ENCODE peak calls at places on chromosomes 16 and 17, in four cellular contexts. One of them, this sample, is unnamed.

GRCh38 chr16:19393226-19394074 is 24.2 kb upstream of the TMC5 start:
- DNase-seq in NB4: no peak
- DNase-seq in choroid plexus epithelial cell: no peak
- DNase-seq in progenitor cell of endocrine pancreas: no peak
- DNase-seq in this sample: peak

GRCh38 chr17:74114881-74115470 is 88.5 kb upstream of the RPL38 start:
- DNase-seq in progenitor cell of endocrine pancreas: no peak
- DNase-seq in choroid plexus epithelial cell: no peak
- DNase-seq in NB4: no peak
- DNase-seq in this sample: no peak

GRCh38 chr17:68101992-68102758 is 66.6 kb downstream of the KPNA2 start:
- DNase-seq in choroid plexus epithelial cell: peak
- DNase-seq in progenitor cell of endocrine pancreas: no peak
- DNase-seq in NB4: peak
- DNase-seq in this sample: peak

GRCh38 chr17:46727572-46728348 is 90.7 kb downstream of the WNT3 start:
- DNase-seq in NB4: no peak
- DNase-seq in progenitor cell of endocrine pancreas: no peak
- DNase-seq in choroid plexus epithelial cell: peak
- DNase-seq in this sample: no peak

GRCh38 chr16:88649924-88650748 is 717 bp downstream of the CYBA start:
- DNase-seq in choroid plexus epithelial cell: peak
- DNase-seq in progenitor cell of endocrine pancreas: no peak
- DNase-seq in NB4: peak
- DNase-seq in this sample: no peak

GRCh38 chr17:73203788-73204479 is 11.1 kb downstream of the COG1 start:
- DNase-seq in progenitor cell of endocrine pancreas: no peak
- DNase-seq in NB4: no peak
- DNase-seq in choroid plexus epithelial cell: no peak
- DNase-seq in this sample: no peak

GRCh38 chr16:67697813-67698212 is 21.3 kb downstream of the GFOD2 start:
- DNase-seq in choroid plexus epithelial cell: no peak
- DNase-seq in progenitor cell of endocrine pancreas: no peak
- DNase-seq in NB4: no peak
- DNase-seq in this sample: no peak

GRCh38 chr17:58362368-58363014 is 10.5 kb upstream of the SUPT4H1 start:
- DNase-seq in progenitor cell of endocrine pancreas: no peak
- DNase-seq in choroid plexus epithelial cell: no peak
- DNase-seq in NB4: no peak
- DNase-seq in this sample: no peak

GRCh38 chr17:48577330-48577945 is 712 bp downstream of the HOXB4 start:
- DNase-seq in NB4: no peak
- DNase-seq in choroid plexus epithelial cell: no peak
- DNase-seq in progenitor cell of endocrine pancreas: no peak
- DNase-seq in this sample: no peak

GRCh38 chr17:28949185-28950016 is 1.9 kb downstream of the PHF12 start:
- DNase-seq in choroid plexus epithelial cell: peak
- DNase-seq in NB4: peak
- DNase-seq in progenitor cell of endocrine pancreas: no peak
- DNase-seq in this sample: peak

GRCh38 chr17:81084691-81085419 is 49.9 kb downstream of the BAIAP2 start:
- DNase-seq in choroid plexus epithelial cell: no peak
- DNase-seq in progenitor cell of endocrine pancreas: no peak
- DNase-seq in NB4: no peak
- DNase-seq in this sample: no peak

GRCh38 chr17:29112780-29113295 is 67.4 kb downstream of the MYO18A start:
- DNase-seq in NB4: peak
- DNase-seq in progenitor cell of endocrine pancreas: no peak
- DNase-seq in choroid plexus epithelial cell: no peak
- DNase-seq in this sample: peak

GRCh38 chr17:46195939-46196338 is 2.7 kb upstream of the KANSL1 start:
- DNase-seq in NB4: no peak
- DNase-seq in progenitor cell of endocrine pancreas: no peak
- DNase-seq in choroid plexus epithelial cell: peak
- DNase-seq in this sample: no peak

GRCh38 chr17:82957469-82957795 is 117.6 kb upstream of the ZNF750 start:
- DNase-seq in choroid plexus epithelial cell: no peak
- DNase-seq in progenitor cell of endocrine pancreas: no peak
- DNase-seq in NB4: no peak
- DNase-seq in this sample: no peak

GRCh38 chr16:88888778-88889387 is 22.4 kb upstream of the PABPN1L start:
- DNase-seq in choroid plexus epithelial cell: no peak
- DNase-seq in progenitor cell of endocrine pancreas: no peak
- DNase-seq in NB4: peak
- DNase-seq in this sample: no peak

GRCh38 chr17:6420173-6420641 is 14.7 kb downstream of the AIPL1 start:
- DNase-seq in NB4: peak
- DNase-seq in choroid plexus epithelial cell: peak
- DNase-seq in progenitor cell of endocrine pancreas: peak
- DNase-seq in this sample: peak
- TF ChIP-seq CTCF in NB4: peak
- TF ChIP-seq CTCF in choroid plexus epithelial cell: peak
- TF ChIP-seq CTCF in progenitor cell of endocrine pancreas: peak
- TF ChIP-seq CTCF in this sample: no peak

DNA sequence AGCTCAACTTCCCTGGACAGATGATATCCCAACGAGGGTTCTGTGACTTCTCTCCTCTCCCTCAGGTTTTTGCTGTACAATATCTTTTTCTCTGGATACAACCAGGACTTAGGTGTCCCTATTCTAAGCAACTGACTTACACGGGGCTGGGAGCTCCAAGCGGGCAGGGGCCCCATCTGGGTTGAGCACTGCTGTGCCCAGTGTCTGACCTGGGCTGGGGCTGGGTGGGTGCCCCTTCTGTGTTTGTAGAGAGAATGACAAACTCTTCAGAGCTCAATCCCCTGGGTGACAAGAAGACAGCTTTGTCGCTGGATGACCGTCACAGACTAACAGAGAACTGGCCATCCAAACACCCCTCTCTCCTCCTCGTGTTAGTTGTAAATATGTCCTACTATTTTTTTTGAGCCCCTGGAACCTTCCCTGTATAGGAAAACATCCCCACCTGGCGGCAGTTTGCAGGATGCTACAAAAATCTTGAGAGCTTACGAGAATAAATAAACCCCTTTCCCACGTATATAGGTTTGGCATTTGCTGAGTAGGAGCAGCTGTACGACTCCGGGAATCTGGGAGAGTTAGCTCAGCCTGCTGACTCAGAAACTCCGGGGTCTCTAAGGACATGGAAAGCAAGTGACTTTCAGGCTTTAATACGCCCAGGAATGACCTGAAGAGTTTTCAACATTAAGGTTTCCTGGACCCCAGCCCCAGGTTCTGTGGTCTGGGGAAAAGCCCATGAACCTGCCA is 23.7 kb upstream of the RCVRN start:
- DNase-seq in choroid plexus epithelial cell: peak
- DNase-seq in NB4: peak
- DNase-seq in progenitor cell of endocrine pancreas: peak
- DNase-seq in this sample: peak
- TF ChIP-seq CTCF in choroid plexus epithelial cell: peak
- TF ChIP-seq CTCF in NB4: no peak
- TF ChIP-seq CTCF in progenitor cell of endocrine pancreas: peak
- TF ChIP-seq CTCF in this sample: no peak

GRCh38 chr17:78924481-78925151 is 571 bp downstream of the TIMP2 start:
- DNase-seq in NB4: peak
- DNase-seq in choroid plexus epithelial cell: no peak
- DNase-seq in progenitor cell of endocrine pancreas: no peak
- DNase-seq in this sample: no peak
- TF ChIP-seq CTCF in NB4: no peak
- TF ChIP-seq CTCF in choroid plexus epithelial cell: no peak
- TF ChIP-seq CTCF in progenitor cell of endocrine pancreas: no peak
- TF ChIP-seq CTCF in this sample: no peak

DNA sequence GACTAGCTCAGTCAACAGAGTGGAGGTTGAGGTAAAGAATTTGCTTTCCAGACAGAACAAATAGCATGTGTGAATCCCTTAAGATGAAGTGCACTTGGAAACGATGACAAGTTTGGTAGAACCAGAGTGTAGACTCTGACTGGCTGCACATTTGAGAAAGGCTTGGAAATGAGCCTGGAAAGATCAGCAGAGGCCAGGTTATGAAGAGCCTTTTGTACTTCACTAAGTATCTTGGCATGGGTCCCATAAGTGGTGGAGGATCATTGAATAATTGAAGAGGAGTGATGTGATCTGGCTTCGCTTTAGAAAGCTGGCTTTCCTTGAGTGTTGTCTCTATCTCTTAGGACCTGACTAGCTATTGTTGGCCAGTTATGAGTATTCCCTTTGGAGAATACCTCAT is 329.7 kb downstream of the UTP18 start:
- DNase-seq in NB4: no peak
- DNase-seq in progenitor cell of endocrine pancreas: no peak
- DNase-seq in choroid plexus epithelial cell: no peak
- DNase-seq in this sample: no peak
- TF ChIP-seq CTCF in NB4: no peak
- TF ChIP-seq CTCF in progenitor cell of endocrine pancreas: no peak
- TF ChIP-seq CTCF in choroid plexus epithelial cell: no peak
- TF ChIP-seq CTCF in this sample: no peak

DNA sequence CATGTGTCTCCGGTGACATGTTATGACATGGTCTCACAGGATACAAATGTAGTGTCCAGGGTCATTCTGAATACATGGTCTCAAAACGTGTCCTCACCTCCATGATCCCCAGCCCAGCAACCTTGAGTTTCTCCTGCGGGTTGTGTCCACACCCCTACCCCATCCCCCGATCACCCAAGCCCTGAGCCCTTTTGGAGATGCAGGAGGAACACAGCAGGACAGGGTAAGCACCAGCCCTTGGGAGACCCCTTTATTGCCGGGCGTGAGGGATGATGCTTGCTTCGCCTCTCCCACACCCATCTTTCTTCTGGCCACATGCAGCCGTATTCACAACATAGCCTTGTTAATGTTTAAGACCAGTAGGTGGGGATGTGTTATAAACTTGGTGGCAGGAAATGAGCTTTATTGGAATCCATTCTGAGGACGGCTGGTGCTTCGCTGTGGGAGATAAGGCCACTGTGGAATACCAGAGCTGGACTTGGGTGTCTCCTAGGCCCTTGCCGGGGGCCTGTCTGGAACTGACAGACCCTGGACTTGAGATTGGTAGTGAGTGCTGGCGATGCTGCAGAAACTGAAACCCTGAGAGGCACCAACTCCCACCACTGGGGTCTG is 5.5 kb downstream of the TMEM132E start:
- DNase-seq in NB4: peak
- DNase-seq in choroid plexus epithelial cell: peak
- DNase-seq in progenitor cell of endocrine pancreas: no peak
- DNase-seq in this sample: no peak
- TF ChIP-seq CTCF in NB4: peak
- TF ChIP-seq CTCF in choroid plexus epithelial cell: peak
- TF ChIP-seq CTCF in progenitor cell of endocrine pancreas: no peak
- TF ChIP-seq CTCF in this sample: no peak

DNA sequence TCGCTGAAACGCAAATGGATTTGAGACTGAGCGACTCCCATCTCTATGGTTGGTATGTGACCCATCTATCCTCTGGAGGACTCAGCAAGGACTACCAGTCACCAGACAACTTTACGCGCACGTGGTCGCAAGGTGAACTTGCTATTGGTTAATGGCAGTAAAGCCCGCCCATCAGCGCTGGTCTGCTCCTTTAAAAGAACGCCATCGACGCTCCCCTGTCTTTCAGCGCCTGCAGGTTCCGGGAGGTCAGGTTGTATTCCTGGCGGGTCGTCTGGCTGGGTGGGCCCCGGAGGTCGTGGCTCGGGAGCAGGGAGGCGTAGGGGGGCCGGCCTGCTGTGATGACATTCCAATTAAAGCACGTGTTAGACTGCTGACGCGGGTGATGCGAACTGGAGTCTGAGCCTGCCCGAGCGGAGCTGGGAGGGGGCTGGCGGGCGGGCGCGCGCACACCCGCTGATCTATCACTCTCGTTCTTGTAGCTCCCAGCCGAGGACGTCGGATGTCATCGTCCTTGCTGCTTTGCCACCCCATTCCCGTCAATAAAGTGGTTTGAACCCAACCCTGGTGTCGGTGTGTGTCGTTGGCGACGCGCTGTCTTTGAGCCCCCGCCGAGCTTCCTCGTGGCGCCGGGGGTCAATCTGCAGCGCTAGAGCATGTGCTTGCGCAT is 15.9 kb upstream of the ERN1 start:
- DNase-seq in choroid plexus epithelial cell: peak
- DNase-seq in progenitor cell of endocrine pancreas: peak
- DNase-seq in NB4: peak
- DNase-seq in this sample: peak
- TF ChIP-seq CTCF in choroid plexus epithelial cell: no peak
- TF ChIP-seq CTCF in progenitor cell of endocrine pancreas: no peak
- TF ChIP-seq CTCF in NB4: no peak
- TF ChIP-seq CTCF in this sample: no peak

DNA sequence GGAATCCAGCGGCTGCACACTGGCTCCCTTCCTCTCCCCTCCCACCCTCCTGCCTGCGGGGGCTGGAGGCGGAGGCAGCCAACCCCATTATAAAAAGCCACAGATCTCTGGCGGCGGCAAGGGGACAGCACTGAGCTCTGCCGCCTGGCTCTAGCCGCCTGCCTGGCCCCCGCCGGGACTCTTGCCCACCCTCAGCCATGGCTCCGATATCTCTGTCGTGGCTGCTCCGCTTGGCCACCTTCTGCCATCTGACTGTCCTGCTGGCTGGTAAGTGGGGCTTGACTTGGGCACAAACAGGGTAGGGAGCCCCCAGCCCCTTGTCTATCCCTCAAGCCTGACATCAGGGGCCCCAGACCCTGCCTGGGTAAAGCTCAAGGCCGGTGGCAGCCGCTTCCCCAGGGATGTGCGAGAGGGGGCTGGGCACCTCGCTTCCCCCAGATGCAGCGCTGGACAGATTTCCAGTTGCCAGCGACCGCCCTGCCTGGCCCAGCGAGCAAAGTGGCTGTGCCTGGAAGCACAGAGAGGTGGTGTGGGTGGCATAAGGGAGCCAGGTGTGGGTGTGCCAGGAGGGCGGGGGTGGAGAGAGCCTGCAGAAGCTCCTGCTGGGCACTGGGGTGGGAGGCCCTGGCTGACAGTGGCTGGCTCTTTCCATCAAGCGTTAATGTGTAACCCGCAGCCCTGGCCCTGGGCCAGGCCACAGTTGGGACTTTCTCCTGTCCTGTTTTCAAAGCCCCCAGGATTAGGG is at the start of gene CX3CL1:
- DNase-seq in progenitor cell of endocrine pancreas: peak
- DNase-seq in NB4: no peak
- DNase-seq in choroid plexus epithelial cell: peak
- DNase-seq in this sample: no peak
- TF ChIP-seq CTCF in progenitor cell of endocrine pancreas: peak
- TF ChIP-seq CTCF in NB4: no peak
- TF ChIP-seq CTCF in choroid plexus epithelial cell: no peak
- TF ChIP-seq CTCF in this sample: no peak